ENCODE peak calls at places on chromosomes 6 and 20, in seven cellular contexts. I is neural progenitor cell, K is prostate gland, H is thoracic aorta, O is PC-9, F is HepG2, C is lower lobe of right lung. W is an unnamed sample. For H3K4me1, the result is how much of the 10 kb centered on the place peaks cover.

GRCh38 chr6:113011803-113012202 is 664.7 kb downstream of the RFPL4B start:
- DNase-seq in O (no peak), F (no peak), H (no peak), C (no peak), K (no peak), I (no peak), W (no peak)

GRCh38 chr6:53199156-53199555 is 50.5 kb upstream of the GCM1 start:
- DNase-seq in F (no peak), I (no peak), C (no peak), H (no peak), K (no peak), O (no peak), W (no peak)

GRCh38 chr6:10000461-10000992 is 414.3 kb downstream of the TFAP2A start:
- DNase-seq in C (no peak), F (no peak), I (no peak), K (no peak), H (no peak), O (peak), W (no peak)

GRCh38 chr6:128725271-128726233 is 157.4 kb upstream of the LAMA2 start:
- DNase-seq in K (no peak), I (peak), O (no peak), H (no peak), F (peak), C (no peak), W (no peak)

GRCh38 chr6:52340603-52340880 is 21.4 kb upstream of the PAQR8 start:
- DNase-seq in K (no peak), O (no peak), C (no peak), F (no peak), H (no peak), I (no peak), W (no peak)

GRCh38 chr6:158548418-158549161 is 11.3 kb upstream of the TMEM181 start:
- DNase-seq in I (peak), C (no peak), H (no peak), O (no peak), F (no peak), K (no peak), W (no peak)

GRCh38 chr20:38657390-38657789 is 55.8 kb downstream of the ARHGAP40 start:
- DNase-seq in I (no peak), K (no peak), C (no peak), H (no peak), O (no peak), F (peak), W (no peak)

GRCh38 chr6:40882321-40882720 is 156.7 kb downstream of the UNC5CL start:
- DNase-seq in H (no peak), C (no peak), I (no peak), K (no peak), F (no peak), O (no peak), W (no peak)

GRCh38 chr6:166595061-166595780 is 8.7 kb upstream of the RAMACL start:
- DNase-seq in I (no peak), H (no peak), C (no peak), O (no peak), K (no peak), F (no peak), W (no peak)

GRCh38 chr6:57216235-57217101 is 5.6 kb downstream of the RAB23 start:
- DNase-seq in C (no peak), F (no peak), O (no peak), I (no peak), K (peak), H (no peak), W (no peak)

GRCh38 chr6:75372884-75373283 is 88.3 kb upstream of the TMEM30A start:
- DNase-seq in O (no peak), C (no peak), H (no peak), F (no peak), K (no peak), I (no peak), W (no peak)

GRCh38 chr6:83199865-83200230 is 6.7 kb downstream of the RWDD2A start:
- DNase-seq in C (no peak), K (no peak), I (no peak), O (peak), H (no peak), F (no peak), W (no peak)

GRCh38 chr6:3426817-3427739 is 29.8 kb downstream of the SLC22A23 start:
- DNase-seq in F (no peak), I (no peak), H (no peak), C (no peak), K (no peak), O (no peak), W (no peak)

GRCh38 chr6:143141442-143141841 is 80.8 kb downstream of the AIG1 start:
- DNase-seq in K (no peak), F (no peak), I (no peak), H (no peak), O (no peak), C (no peak), W (no peak)

GRCh38 chr6:81791756-81792155 is 39.3 kb upstream of the TENT5A start:
- DNase-seq in F (no peak), C (no peak), H (no peak), K (no peak), I (no peak), O (no peak), W (no peak)

GRCh38 chr6:63476302-63476701 is 96.0 kb upstream of the LOC128125822 start:
- DNase-seq in O (no peak), I (peak), C (no peak), F (peak), K (no peak), H (no peak), W (no peak)
- H3K4me1 ChIP-seq in O (under half), I (under half), C (under half), F (under half), K (under half), H (under half), W (under half)

GRCh38 chr6:89021629-89022028 is 58.2 kb upstream of the RNGTT start:
- DNase-seq in F (no peak), C (no peak), K (peak), I (no peak), H (no peak), O (no peak), W (no peak)

GRCh38 chr6:89023591-89024441 is 56.7 kb upstream of the PNRC1 start:
- DNase-seq in F (no peak), H (no peak), K (no peak), C (no peak), I (no peak), O (no peak), W (no peak)

GRCh38 chr6:89025633-89026032 is 54.9 kb upstream of the PNRC1 start:
- DNase-seq in C (no peak), I (no peak), H (no peak), K (no peak), O (no peak), F (no peak), W (no peak)

GRCh38 chr6:89024456-89024855 is 56.1 kb upstream of the PNRC1 start:
- DNase-seq in H (no peak), K (no peak), O (no peak), F (no peak), I (no peak), C (no peak), W (no peak)

DNA sequence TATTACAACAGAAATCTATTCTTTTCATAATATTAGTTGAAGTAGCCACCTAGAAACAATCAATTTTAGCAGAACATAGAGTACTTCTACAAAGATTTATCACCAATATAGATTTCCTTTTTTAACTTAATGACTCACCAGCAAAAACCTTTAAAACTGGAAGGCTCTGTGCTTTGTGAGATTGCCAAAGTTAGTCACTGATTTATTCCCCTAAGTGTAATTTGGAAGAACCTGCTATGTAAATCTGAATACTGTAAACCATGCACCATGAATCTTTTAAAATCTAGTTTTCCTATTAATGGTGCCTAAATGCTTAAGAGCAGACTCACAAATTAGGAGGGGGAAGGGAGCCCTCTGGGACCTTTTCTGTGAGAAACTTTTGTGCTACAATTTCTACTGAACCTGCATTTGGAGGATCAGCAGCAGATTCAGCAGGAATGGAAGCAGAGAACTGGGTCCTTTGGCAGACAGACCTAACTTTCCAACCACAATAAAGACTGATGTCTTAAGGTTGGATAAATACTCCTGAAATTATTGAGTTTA is 57.7 kb upstream of the PNRC1 start:
- DNase-seq in C (no peak), H (no peak), O (no peak), K (peak), I (no peak), F (no peak), W (no peak)
- H3K27ac ChIP-seq in C (no peak), H (peak), O (no peak), K (peak), I (no peak), F (no peak), W (no peak)

GRCh38 chr20:35257175-35257909 is 20.6 kb downstream of the MMP24OS start:
- DNase-seq in O (no peak), I (no peak), F (no peak), H (no peak), C (no peak), K (no peak), W (no peak)
- H3K4me1 ChIP-seq in O (under half), I (under half), F (under half), H (under half), C (under half), K (under half), W (under half)

GRCh38 chr6:107656883-107657282 is 167.0 kb downstream of the SOBP start:
- DNase-seq in H (no peak), I (no peak), F (no peak), K (no peak), O (no peak), C (no peak), W (no peak)

GRCh38 chr6:107656381-107656780 is 166.5 kb downstream of the SOBP start:
- DNase-seq in O (no peak), I (no peak), H (no peak), K (no peak), C (no peak), F (no peak), W (no peak)

GRCh38 chr6:107658920-107659879 is 164.9 kb downstream of the SCML4 start:
- DNase-seq in O (peak), K (no peak), F (peak), I (no peak), C (no peak), H (no peak), W (no peak)

GRCh38 chr6:107657755-107658461 is 166.2 kb downstream of the SCML4 start:
- DNase-seq in F (no peak), I (no peak), C (peak), H (no peak), O (peak), K (no peak), W (peak)

DNA sequence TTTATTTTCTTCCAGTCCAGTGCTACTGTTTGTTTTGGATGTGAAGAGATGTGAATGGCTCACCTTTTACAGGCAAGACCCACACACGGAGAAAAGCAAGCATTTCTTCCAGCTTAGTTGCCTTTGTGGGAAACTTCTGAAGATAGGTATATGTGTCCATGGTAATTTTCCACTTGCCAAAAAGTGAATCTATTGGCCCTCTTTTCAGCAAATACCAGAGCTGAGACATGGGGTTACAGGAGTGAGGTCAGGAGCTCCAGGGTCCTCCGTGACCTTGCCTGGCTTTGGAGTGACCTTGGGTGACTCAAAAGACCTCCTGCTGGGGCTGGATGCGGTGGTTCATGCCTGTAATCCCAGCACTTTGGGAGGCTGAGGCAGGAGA is 166.7 kb downstream of the SCML4 start:
- DNase-seq in O (no peak), I (no peak), H (no peak), F (no peak), K (no peak), C (no peak), W (no peak)
- H3K27ac ChIP-seq in O (no peak), I (no peak), H (no peak), F (no peak), K (no peak), C (no peak), W (no peak)

DNA sequence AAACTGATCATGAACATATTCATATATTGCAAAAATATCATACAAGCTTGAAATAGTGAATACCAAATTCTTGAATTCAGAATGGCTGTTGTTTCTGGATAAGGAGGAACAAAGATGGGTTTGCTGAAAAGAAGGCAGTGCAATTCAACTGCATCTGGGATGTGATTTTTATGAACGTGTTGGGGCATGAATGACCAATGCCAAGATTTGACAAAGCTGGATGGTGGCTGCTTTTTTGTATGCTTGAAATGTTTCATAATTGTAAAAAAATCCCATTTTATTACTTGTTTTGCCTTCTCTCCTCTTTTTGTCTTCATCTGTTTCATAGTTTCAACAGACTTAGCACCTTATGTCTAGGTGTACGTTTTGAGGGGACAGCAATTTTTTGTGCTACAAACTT is 36.8 kb upstream of the BCAS1 start:
- DNase-seq in O (no peak), F (no peak), I (no peak), H (no peak), K (no peak), C (no peak), W (no peak)
- H3K4me1 ChIP-seq in O (under half), F (half or more), I (under half), H (under half), K (under half), C (under half), W (under half)